ENCODE peak calls at places on chromosomes 4 and X, in six cellular contexts. M, S, Z, L, X and D are unnamed samples.

GRCh38 chrX:108034725-108035124 is 10.1 kb upstream of the VSIG1 start:
- ATAC-seq in M (no peak), S (no peak), Z (no peak), L (no peak), X (no peak), D (no peak)

GRCh38 chr4:148015058-148015457 is 283.2 kb downstream of the ARHGAP10 start:
- ATAC-seq in M (no peak), S (peak), Z (no peak), L (no peak), X (no peak), D (no peak)

GRCh38 chr4:121777625-121778024 is 12.7 kb upstream of the SMIM43 start:
- ATAC-seq in M (no peak), S (no peak), Z (peak), L (peak), X (no peak), D (no peak)

GRCh38 chr4:139628184-139629012 is 37.2 kb upstream of the MGST2 start:
- ATAC-seq in M (no peak), S (peak), Z (no peak), L (no peak), X (no peak), D (no peak)

GRCh38 chr4:6283282-6283681 is 13.6 kb downstream of the WFS1 start:
- ATAC-seq in M (no peak), S (no peak), Z (no peak), L (no peak), X (no peak), D (no peak)

GRCh38 chrX:123869488-123869887 is 9.6 kb downstream of the XIAP start:
- ATAC-seq in M (peak), S (no peak), Z (peak), L (peak), X (no peak), D (no peak)

GRCh38 chr4:183508693-183509092 is 3.8 kb downstream of the ING2 start:
- ATAC-seq in M (no peak), S (no peak), Z (no peak), L (no peak), X (no peak), D (no peak)

GRCh38 chrX:1178580-1179057 is 33.8 kb downstream of the CRLF2 start:
- ATAC-seq in M (peak), S (no peak), Z (no peak), L (no peak), X (no peak), D (no peak)

GRCh38 chr4:147312376-147313046 is 168.4 kb upstream of the EDNRA start:
- ATAC-seq in M (no peak), S (no peak), Z (no peak), L (no peak), X (peak), D (no peak)

GRCh38 chr4:2857349-2857927 is 13.8 kb downstream of the ADD1 start:
- ATAC-seq in M (no peak), S (peak), Z (no peak), L (no peak), X (no peak), D (no peak)

GRCh38 chr4:102757681-102758080 is 3.1 kb downstream of the MANBA start:
- ATAC-seq in M (no peak), S (peak), Z (no peak), L (no peak), X (no peak), D (no peak)

GRCh38 chrX:153732406-153732805 is 7.8 kb downstream of the ABCD1 start:
- ATAC-seq in M (no peak), S (no peak), Z (no peak), L (no peak), X (no peak), D (no peak)

GRCh38 chr4:152029631-152030030 is 268.8 kb upstream of the GATB start:
- ATAC-seq in M (no peak), S (no peak), Z (no peak), L (no peak), X (no peak), D (no peak)

GRCh38 chr4:147408189-147408588 is 72.7 kb upstream of the EDNRA start:
- ATAC-seq in M (no peak), S (peak), Z (no peak), L (no peak), X (no peak), D (no peak)

GRCh38 chr4:72216539-72217277 is 184.9 kb downstream of the NPFFR2 start:
- ATAC-seq in M (no peak), S (no peak), Z (no peak), L (no peak), X (peak), D (no peak)

GRCh38 chr4:176340871-176341685 is 21.3 kb downstream of the SPCS3 start:
- ATAC-seq in M (peak), S (peak), Z (peak), L (peak), X (peak), D (no peak)

GRCh38 chr4:10024303-10024702 is 3.0 kb upstream of the SLC2A9 start:
- ATAC-seq in M (no peak), S (no peak), Z (no peak), L (no peak), X (no peak), D (peak)

GRCh38 chr4:52423967-52424366 is 235.1 kb downstream of the USP46 start:
- ATAC-seq in M (no peak), S (no peak), Z (peak), L (no peak), X (no peak), D (no peak)

GRCh38 chrX:148930330-148930729 is 429.9 kb downstream of the AFF2 start:
- ATAC-seq in M (no peak), S (no peak), Z (no peak), L (no peak), X (no peak), D (no peak)

GRCh38 chr4:1044469-1045192 is 33.2 kb downstream of the FGFRL1 start:
- ATAC-seq in M (no peak), S (no peak), Z (no peak), L (no peak), X (no peak), D (no peak)

GRCh38 chr4:140947507-140947906 is 185.8 kb downstream of the RNF150 start:
- ATAC-seq in M (peak), S (no peak), Z (peak), L (no peak), X (no peak), D (peak)

GRCh38 chrX:15173411-15173810 is 96.5 kb downstream of the ASB9 start:
- ATAC-seq in M (no peak), S (no peak), Z (no peak), L (no peak), X (no peak), D (no peak)

GRCh38 chrX:7169627-7170026 is 21.7 kb upstream of the PUDP start:
- ATAC-seq in M (no peak), S (no peak), Z (no peak), L (no peak), X (no peak), D (no peak)

GRCh38 chr4:189615217-189615663 is 325.4 kb upstream of the FRG1 start:
- ATAC-seq in M (no peak), S (no peak), Z (no peak), L (no peak), X (peak), D (no peak)

GRCh38 chr4:76105652-76106051 is 31.1 kb downstream of the ART3 start:
- ATAC-seq in M (peak), S (peak), Z (peak), L (peak), X (no peak), D (no peak)

GRCh38 chr4:154049457-154050181 is 260.7 kb upstream of the SFRP2 start:
- ATAC-seq in M (peak), S (peak), Z (no peak), L (peak), X (no peak), D (peak)

GRCh38 chr4:110637408-110638131 is 14.7 kb upstream of the PITX2 start:
- ATAC-seq in M (no peak), S (no peak), Z (no peak), L (no peak), X (peak), D (peak)

GRCh38 chrX:42732506-42732905 is 45.5 kb downstream of the PPP1R2C start:
- ATAC-seq in M (no peak), S (no peak), Z (no peak), L (no peak), X (no peak), D (no peak)

GRCh38 chrX:2781226-2781571 is 29.4 kb downstream of the XG start:
- ATAC-seq in M (no peak), S (peak), Z (no peak), L (no peak), X (no peak), D (no peak)

GRCh38 chrX:13638021-13638420 is 14.9 kb upstream of the TCEANC start:
- ATAC-seq in M (no peak), S (no peak), Z (no peak), L (no peak), X (no peak), D (no peak)

DNA sequence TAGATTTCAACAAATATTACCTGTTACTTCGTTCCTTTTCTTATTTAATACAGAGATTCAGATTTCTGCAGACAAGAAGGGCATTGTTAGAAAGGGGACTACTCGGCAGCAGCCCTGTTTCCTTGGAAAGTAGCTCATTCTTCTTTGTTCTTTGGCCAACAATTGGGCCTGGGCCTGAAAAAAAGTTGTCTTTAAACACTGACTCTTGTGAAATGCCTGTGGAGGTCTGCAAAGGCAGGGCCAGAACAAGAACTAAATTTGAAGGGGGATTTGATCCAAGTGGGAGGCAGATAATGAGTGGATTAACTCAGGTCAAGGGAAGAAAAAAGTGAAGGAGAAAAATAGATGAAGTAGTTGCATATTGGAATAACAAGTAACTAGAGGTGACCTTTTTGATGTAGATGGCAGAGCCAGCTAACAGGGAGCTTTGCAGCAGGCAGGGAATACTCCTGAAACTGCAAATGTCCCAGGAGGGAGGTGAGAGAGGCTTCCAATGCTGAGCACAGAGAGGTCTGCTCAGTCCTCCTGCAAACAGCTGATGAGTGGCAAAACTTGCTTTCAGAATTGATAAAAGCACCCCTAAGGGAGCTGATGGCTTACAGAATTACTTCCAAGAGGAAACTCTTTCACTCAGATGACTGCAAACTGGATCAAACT is 393.2 kb upstream of the HS3ST1 start:
- ATAC-seq in M (no peak), S (no peak), Z (no peak), L (no peak), X (no peak), D (no peak)
- TF ChIP-seq EP300 in M (no peak), S (no peak), Z (no peak), L (no peak), X (no peak), D (no peak)

GRCh38 chr4:26322349-26322748 is 1.5 kb downstream of the RBPJ start:
- ATAC-seq in M (no peak), S (no peak), Z (no peak), L (no peak), X (no peak), D (no peak)

GRCh38 chr4:26319467-26320158 is 1.2 kb upstream of the RBPJ start:
- ATAC-seq in M (peak), S (peak), Z (peak), L (peak), X (peak), D (peak)

GRCh38 chr4:26320159-26320452 is 708 bp upstream of the RBPJ start:
- ATAC-seq in M (peak), S (peak), Z (peak), L (peak), X (no peak), D (no peak)

GRCh38 chr4:26321326-26322276 is 787 bp downstream of the RBPJ start:
- ATAC-seq in M (no peak), S (no peak), Z (no peak), L (no peak), X (no peak), D (no peak)

GRCh38 chr4:26320453-26321325 is at the start of gene RBPJ:
- ATAC-seq in M (peak), S (peak), Z (peak), L (peak), X (peak), D (peak)
- TF ChIP-seq EP300 in M (no peak), S (peak), Z (no peak), L (no peak), X (no peak), D (no peak)

GRCh38 chrX:25180242-25180641 is 164.5 kb upstream of the ARX start:
- ATAC-seq in M (no peak), S (no peak), Z (no peak), L (no peak), X (no peak), D (no peak)
- TF ChIP-seq EP300 in M (no peak), S (no peak), Z (no peak), L (no peak), X (no peak), D (no peak)

GRCh38 chr4:182062936-182063335 is 180.3 kb upstream of the TENM3 start:
- ATAC-seq in M (no peak), S (no peak), Z (no peak), L (peak), X (no peak), D (no peak)

GRCh38 chr4:182066037-182066436 is 177.2 kb upstream of the TENM3 start:
- ATAC-seq in M (no peak), S (no peak), Z (no peak), L (no peak), X (no peak), D (no peak)

GRCh38 chr4:182065255-182065654 is 177.9 kb upstream of the TENM3 start:
- ATAC-seq in M (no peak), S (no peak), Z (no peak), L (peak), X (no peak), D (no peak)

GRCh38 chr4:182063651-182064050 is 179.6 kb upstream of the TENM3 start:
- ATAC-seq in M (no peak), S (no peak), Z (no peak), L (no peak), X (no peak), D (no peak)

DNA sequence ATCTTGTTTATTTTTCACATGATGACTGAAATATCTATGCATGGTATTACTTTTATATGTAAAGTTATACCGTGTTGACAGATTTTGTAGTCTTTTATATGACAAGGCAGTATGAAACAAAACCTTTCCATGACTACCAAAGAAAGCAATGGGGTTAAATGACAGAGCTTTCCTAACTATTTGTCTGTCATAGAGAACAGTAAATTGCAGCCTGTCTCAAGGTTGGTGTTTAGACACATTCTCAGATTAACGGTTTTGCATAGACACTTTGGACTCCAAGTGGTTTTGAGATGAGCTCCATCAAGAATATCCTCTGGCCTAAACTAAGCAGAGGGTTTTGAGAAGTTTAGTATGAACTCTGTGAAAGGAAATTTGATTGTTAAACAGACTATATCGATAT is 180.7 kb upstream of the TENM3 start:
- ATAC-seq in M (no peak), S (no peak), Z (no peak), L (no peak), X (no peak), D (no peak)
- TF ChIP-seq EP300 in M (no peak), S (no peak), Z (no peak), L (no peak), X (no peak), D (no peak)

GRCh38 chr4:22522706-22523501 is 7.0 kb upstream of the ADGRA3 start:
- ATAC-seq in M (no peak), S (no peak), Z (peak), L (no peak), X (no peak), D (no peak)

GRCh38 chr4:22522206-22522605 is 6.3 kb upstream of the ADGRA3 start:
- ATAC-seq in M (no peak), S (no peak), Z (no peak), L (no peak), X (no peak), D (no peak)

GRCh38 chr4:22521240-22521639 is 5.4 kb upstream of the ADGRA3 start:
- ATAC-seq in M (no peak), S (no peak), Z (no peak), L (no peak), X (no peak), D (no peak)

GRCh38 chr4:22524895-22525294 is 9.0 kb upstream of the ADGRA3 start:
- ATAC-seq in M (no peak), S (no peak), Z (no peak), L (no peak), X (no peak), D (no peak)
- TF ChIP-seq EP300 in M (no peak), S (no peak), Z (no peak), L (no peak), X (no peak), D (no peak)

GRCh38 chr4:38577482-38577881 is 86.5 kb upstream of the KLF3 start:
- ATAC-seq in M (no peak), S (no peak), Z (no peak), L (no peak), X (no peak), D (no peak)

GRCh38 chr4:38583102-38583501 is 80.9 kb upstream of the KLF3 start:
- ATAC-seq in M (no peak), S (no peak), Z (no peak), L (no peak), X (no peak), D (no peak)

GRCh38 chr4:38576767-38577166 is 87.2 kb upstream of the KLF3 start:
- ATAC-seq in M (no peak), S (no peak), Z (no peak), L (peak), X (no peak), D (no peak)

GRCh38 chr4:38582445-38582844 is 81.6 kb upstream of the KLF3 start:
- ATAC-seq in M (no peak), S (no peak), Z (no peak), L (no peak), X (no peak), D (no peak)

DNA sequence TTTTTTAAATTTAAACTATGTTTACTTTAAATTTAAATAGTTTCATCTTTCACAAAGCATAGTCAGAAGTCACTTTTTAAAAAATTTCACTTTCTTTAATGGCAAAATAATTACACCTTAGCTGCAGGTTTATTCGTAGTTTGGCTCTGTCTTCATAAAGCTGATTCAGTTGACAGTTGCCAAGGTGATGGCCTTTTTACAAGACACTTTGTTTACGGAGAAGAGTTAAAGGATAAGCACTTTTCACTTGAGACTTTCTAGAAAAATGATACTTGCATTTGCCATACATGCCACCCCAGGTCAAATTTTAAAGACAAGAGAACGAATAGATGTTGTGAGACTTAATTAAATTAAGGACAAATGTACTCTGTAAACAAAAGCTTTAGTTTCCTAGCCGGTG is 82.3 kb upstream of the KLF3 start:
- ATAC-seq in M (no peak), S (no peak), Z (no peak), L (no peak), X (no peak), D (no peak)
- TF ChIP-seq EP300 in M (no peak), S (no peak), Z (no peak), L (no peak), X (no peak), D (no peak)